ENCODE peak calls at places on chromosomes 1 and 21, in eight cellular contexts. G is GM23248, S is mesendoderm, U is IMR-90, R is neural progenitor cell, M is neuronal stem cell, J is astrocyte, D is H9. C is an unnamed sample.

GRCh38 chr1:150507912-150508864 is at the start of gene ECM1:
- DNase-seq in J (peak), D (no peak), M (no peak), R (no peak), G (peak), U (peak), S (peak), C (peak)

GRCh38 chr1:39832294-39832693 is 43.6 kb upstream of the BMP8B start:
- DNase-seq in R (no peak), S (no peak), M (no peak), G (no peak), J (no peak), D (no peak), U (no peak), C (no peak)

GRCh38 chr21:35520869-35521268 is 471.8 kb upstream of the RUNX1 start:
- DNase-seq in S (peak), M (no peak), J (no peak), D (no peak), G (no peak), R (no peak), U (no peak), C (no peak)

GRCh38 chr21:46472246-46472645 is 13.6 kb downstream of the DIP2A start:
- DNase-seq in D (no peak), M (no peak), S (no peak), R (no peak), U (peak), G (no peak), J (no peak), C (no peak)

GRCh38 chr1:66480162-66480561 is 53.8 kb upstream of the SGIP1 start:
- DNase-seq in U (no peak), J (no peak), S (no peak), R (no peak), D (no peak), M (no peak), G (no peak), C (no peak)

GRCh38 chr1:193479187-193479586 is 292.8 kb upstream of the B3GALT2 start:
- DNase-seq in G (no peak), J (no peak), D (no peak), M (no peak), U (no peak), S (no peak), R (no peak), C (no peak)

GRCh38 chr1:87392241-87393192 is 63.8 kb downstream of the LMO4 start:
- DNase-seq in D (no peak), G (peak), R (no peak), S (no peak), U (peak), M (no peak), J (peak), C (peak)

GRCh38 chr1:186806477-186806876 is 22.3 kb upstream of the PLA2G4A start:
- DNase-seq in S (peak), R (peak), M (no peak), J (no peak), U (peak), D (peak), G (peak), C (peak)

GRCh38 chr21:41458559-41458958 is 32.5 kb downstream of the MX1 start:
- DNase-seq in S (no peak), M (no peak), G (no peak), D (no peak), U (no peak), J (no peak), R (no peak), C (no peak)

GRCh38 chr1:115771847-115772457 is 3.4 kb upstream of the CASQ2 start:
- DNase-seq in R (peak), J (peak), G (peak), D (peak), U (peak), M (peak), S (peak), C (peak)

GRCh38 chr1:115767403-115767802 is 1.1 kb downstream of the CASQ2 start:
- DNase-seq in G (no peak), M (no peak), D (no peak), R (no peak), U (no peak), J (no peak), S (no peak), C (no peak)

GRCh38 chr1:115768549-115768948 is at the start of gene CASQ2:
- DNase-seq in R (peak), M (no peak), J (no peak), G (no peak), U (no peak), D (no peak), S (no peak), C (no peak)

GRCh38 chr1:115771094-115771846 is 2.8 kb upstream of the CASQ2 start:
- DNase-seq in J (no peak), M (no peak), D (peak), U (no peak), G (peak), S (peak), R (no peak), C (peak)
- H3K9ac ChIP-seq in J (peak), M (no peak), D (no peak), U (no peak), G (peak), S (peak), R (no peak), C (no peak)

GRCh38 chr1:15799928-15800835 is 7.3 kb downstream of the UQCRHL start:
- DNase-seq in D (peak), S (peak), R (peak), G (peak), J (peak), M (no peak), U (peak), C (peak)

GRCh38 chr1:15796086-15796462 is 11.4 kb downstream of the UQCRHL start:
- DNase-seq in R (peak), M (no peak), U (no peak), J (no peak), S (no peak), G (no peak), D (no peak), C (no peak)

GRCh38 chr1:15799004-15799867 is 8.2 kb downstream of the UQCRHL start:
- DNase-seq in D (peak), R (no peak), M (no peak), G (peak), U (peak), S (peak), J (peak), C (peak)

GRCh38 chr1:15802234-15802965 is 5.0 kb downstream of the UQCRHL start:
- DNase-seq in J (peak), R (no peak), S (peak), M (no peak), D (no peak), G (peak), U (peak), C (peak)

GRCh38 chr1:15797614-15798390 is 9.6 kb downstream of the UQCRHL start:
- DNase-seq in M (no peak), R (no peak), J (peak), D (no peak), U (peak), S (no peak), G (peak), C (peak)
- H3K27ac ChIP-seq in M (no peak), R (no peak), J (peak), D (no peak), U (peak), S (no peak), G (peak), C (no peak)

DNA sequence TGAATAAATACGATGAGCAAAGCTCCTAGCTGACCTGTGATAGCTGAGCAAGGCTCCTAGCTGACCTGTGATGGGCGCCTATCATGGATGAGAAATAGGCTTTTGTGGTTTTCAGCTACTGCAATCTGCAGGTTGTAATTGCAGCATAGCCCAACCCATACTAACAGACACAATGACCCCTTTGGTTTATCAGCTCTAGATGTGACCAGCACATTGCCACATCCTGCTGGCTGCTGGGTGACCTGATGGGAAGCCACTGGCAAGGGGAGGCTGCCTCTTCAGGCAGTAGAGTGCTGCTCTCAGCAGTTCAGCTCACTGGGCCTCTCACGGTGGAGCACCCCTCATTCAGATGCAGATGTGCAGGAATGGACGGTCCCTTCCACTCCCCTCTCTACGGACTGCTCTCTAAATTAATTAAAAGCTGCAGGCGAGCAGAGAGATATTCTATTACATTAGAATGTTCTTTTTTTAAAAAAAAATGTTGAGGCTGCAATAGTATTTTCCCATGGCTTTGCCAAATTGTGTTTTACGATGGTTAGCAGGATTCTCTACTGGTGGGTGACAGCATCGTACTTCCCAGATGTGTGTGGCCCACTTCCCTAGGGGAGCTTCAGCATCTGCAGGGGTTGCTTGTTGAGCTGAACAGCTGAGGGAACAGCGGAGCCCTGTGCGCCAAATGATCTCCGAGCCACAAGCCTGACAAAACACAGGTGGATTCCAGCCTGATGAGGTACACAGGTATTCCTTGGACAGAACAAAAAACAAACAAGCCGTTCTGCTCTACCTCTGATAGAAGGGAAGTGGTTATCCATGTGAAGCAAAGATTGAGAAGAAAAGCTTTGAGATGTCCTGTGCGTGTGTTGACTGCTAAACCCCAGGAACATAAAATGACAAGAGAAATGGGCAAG is 65.0 kb downstream of the SYT6 start:
- DNase-seq in J (no peak), U (no peak), S (peak), M (no peak), R (no peak), G (no peak), D (peak), C (no peak)
- H3K9ac ChIP-seq in J (no peak), U (no peak), S (no peak), M (no peak), R (no peak), G (no peak), D (no peak), C (no peak)

GRCh38 chr1:35554261-35555211 is 2.7 kb downstream of the KIAA0319L start:
- DNase-seq in J (no peak), U (no peak), M (no peak), G (no peak), D (peak), S (peak), R (no peak), C (no peak)
- H3K27ac ChIP-seq in J (no peak), U (no peak), M (no peak), G (peak), D (peak), S (no peak), R (no peak), C (no peak)

DNA sequence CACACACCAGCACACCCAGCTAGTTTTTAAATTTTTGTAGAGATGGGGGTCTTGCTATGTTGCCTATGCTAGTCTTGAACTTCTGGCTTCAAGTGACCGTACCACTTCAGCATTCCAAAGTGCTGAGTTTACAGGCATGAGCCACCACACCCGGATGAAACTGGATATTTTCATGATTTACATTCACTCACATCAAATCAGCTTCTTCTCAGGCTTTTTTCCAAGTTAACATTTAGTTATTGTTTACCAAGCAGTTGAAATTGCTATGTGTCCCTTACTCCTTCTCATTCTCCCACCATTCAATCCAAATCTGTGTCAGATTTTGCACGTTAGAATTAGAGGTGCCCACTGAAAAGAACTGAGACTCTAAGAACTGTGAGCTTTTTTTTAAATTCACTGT is 18.3 kb downstream of the RIT1 start:
- DNase-seq in M (no peak), G (peak), J (peak), R (no peak), S (no peak), D (no peak), U (peak), C (peak)
- H3K9ac ChIP-seq in M (no peak), G (peak), J (peak), R (no peak), S (no peak), D (no peak), U (peak), C (no peak)

C was measured in fibroblast of lung.